ENCODE peak calls at places on chromosomes 16 and 17, in six cellular contexts. R is NCI-H524 treated with DMSO at 0.1 percent for 48 hours, S is Peyer's patch, G is islet precursor cell, P is BJ, D is pulmonary artery endothelial cell. W is an unnamed sample.

GRCh38 chr17:50272246-50272645 is 2.0 kb upstream of the TMEM92 start:
- DNase-seq in R (no peak), S (peak), G (peak), P (no peak), D (no peak), W (no peak)

GRCh38 chr17:5329784-5330557 is 47.9 kb downstream of the RABEP1 start:
- DNase-seq in R (no peak), S (no peak), G (no peak), P (no peak), D (no peak), W (peak)

GRCh38 chr17:17150450-17150804 is 55.7 kb downstream of the PLD6 start:
- DNase-seq in R (no peak), S (no peak), G (no peak), P (no peak), D (no peak), W (no peak)

GRCh38 chr17:59172436-59173004 is 17.0 kb downstream of the PRR11 start:
- DNase-seq in R (no peak), S (no peak), G (no peak), P (no peak), D (no peak), W (no peak)

GRCh38 chr16:73313950-73314349 is 266.0 kb upstream of the ZFHX3 start:
- DNase-seq in R (no peak), S (no peak), G (no peak), P (no peak), D (no peak), W (no peak)

GRCh38 chr16:4324479-4324868 is 8.6 kb downstream of the GLIS2 start:
- DNase-seq in R (no peak), S (no peak), G (no peak), P (no peak), D (no peak), W (no peak)

GRCh38 chr17:15398736-15399331 is 57.4 kb upstream of the TEKT3 start:
- DNase-seq in R (no peak), S (no peak), G (peak), P (no peak), D (no peak), W (no peak)

GRCh38 chr16:714079-714478 is 839 bp upstream of the METRN start:
- DNase-seq in R (no peak), S (no peak), G (peak), P (no peak), D (no peak), W (no peak)

GRCh38 chr16:20300312-20301097 is 26.8 kb downstream of the GP2 start:
- DNase-seq in R (no peak), S (peak), G (peak), P (no peak), D (no peak), W (no peak)

GRCh38 chr17:16652847-16653366 is 743 bp downstream of the ZNF624 start:
- DNase-seq in R (no peak), S (no peak), G (no peak), P (no peak), D (no peak), W (no peak)

GRCh38 chr16:19520861-19521331 is 1.0 kb downstream of the GDE1 start:
- DNase-seq in R (no peak), S (peak), G (peak), P (no peak), D (peak), W (no peak)

GRCh38 chr17:12665263-12666210 is at the start of gene MYOCD:
- DNase-seq in R (no peak), S (no peak), G (peak), P (no peak), D (no peak), W (no peak)

GRCh38 chr16:68265078-68265925 is 976 bp downstream of the SLC7A6 start:
- DNase-seq in R (no peak), S (peak), G (peak), P (peak), D (no peak), W (no peak)

GRCh38 chr17:21573961-21574610 is 118.2 kb upstream of the KCNJ18 start:
- DNase-seq in R (peak), S (peak), G (no peak), P (peak), D (no peak), W (peak)

GRCh38 chr17:43907425-43907981 is at the start of gene MPP2:
- DNase-seq in R (peak), S (peak), G (peak), P (no peak), D (no peak), W (peak)

GRCh38 chr16:78596996-78597422 is 497.6 kb downstream of the WWOX start:
- DNase-seq in R (no peak), S (no peak), G (no peak), P (no peak), D (no peak), W (no peak)

GRCh38 chr17:28524476-28525415 is 18.6 kb downstream of the FOXN1 start:
- DNase-seq in R (no peak), S (no peak), G (peak), P (peak), D (no peak), W (no peak)

GRCh38 chr16:30649725-30650368 is 913 bp upstream of the PRR14 start:
- DNase-seq in R (no peak), S (no peak), G (no peak), P (no peak), D (no peak), W (no peak)

GRCh38 chr16:4529085-4530060 is 9.2 kb downstream of the CDIP1 start:
- DNase-seq in R (no peak), S (no peak), G (peak), P (no peak), D (no peak), W (no peak)

GRCh38 chr17:13702266-13702665 is 100.5 kb upstream of the HS3ST3A1 start:
- DNase-seq in R (no peak), S (no peak), G (no peak), P (peak), D (no peak), W (no peak)

GRCh38 chr17:66978514-66979061 is 14.1 kb downstream of the CACNG4 start:
- DNase-seq in R (no peak), S (no peak), G (no peak), P (no peak), D (no peak), W (no peak)

GRCh38 chr17:27810902-27811557 is 10.7 kb upstream of the NOS2 start:
- DNase-seq in R (no peak), S (no peak), G (peak), P (no peak), D (no peak), W (no peak)

GRCh38 chr16:85171809-85172464 is 59.7 kb upstream of the CIBAR2 start:
- DNase-seq in R (no peak), S (no peak), G (no peak), P (no peak), D (peak), W (no peak)

GRCh38 chr17:29005936-29006438 is at the start of gene SEZ6:
- DNase-seq in R (peak), S (peak), G (peak), P (no peak), D (no peak), W (peak)

GRCh38 chr17:364308-364707 is 11.7 kb upstream of the RPH3AL start:
- DNase-seq in R (no peak), S (no peak), G (no peak), P (no peak), D (no peak), W (no peak)

GRCh38 chr16:14286381-14287230 is 215.5 kb downstream of the MRTFB start:
- DNase-seq in R (no peak), S (no peak), G (peak), P (no peak), D (no peak), W (peak)

GRCh38 chr17:43456661-43457361 is 27.0 kb upstream of the DHX8 start:
- DNase-seq in R (peak), S (no peak), G (no peak), P (no peak), D (no peak), W (no peak)

GRCh38 chr17:79249945-79250521 is 175.4 kb downstream of the ENGASE start:
- DNase-seq in R (no peak), S (no peak), G (no peak), P (no peak), D (no peak), W (no peak)

GRCh38 chr16:88599092-88599733 is 29.0 kb downstream of the ZC3H18 start:
- DNase-seq in R (no peak), S (no peak), G (no peak), P (no peak), D (peak), W (no peak)

GRCh38 chr17:66455022-66455547 is 152.7 kb downstream of the PRKCA start:
- DNase-seq in R (no peak), S (no peak), G (no peak), P (no peak), D (no peak), W (no peak)

GRCh38 chr16:66369055-66369592 is 2.6 kb downstream of the CDH5 start:
- DNase-seq in R (no peak), S (no peak), G (no peak), P (no peak), D (no peak), W (no peak)

GRCh38 chr16:49127103-49127502 is 154.5 kb downstream of the CBLN1 start:
- DNase-seq in R (no peak), S (no peak), G (no peak), P (no peak), D (no peak), W (no peak)

GRCh38 chr16:54930034-54930938 is at the start of gene IRX5:
- DNase-seq in R (peak), S (peak), G (peak), P (peak), D (peak), W (no peak)

GRCh38 chr17:75010683-75011406 is 1.6 kb upstream of the MRPL58 start:
- DNase-seq in R (peak), S (peak), G (peak), P (no peak), D (peak), W (no peak)

GRCh38 chr17:50222922-50223321 is 21.5 kb upstream of the COL1A1 start:
- DNase-seq in R (no peak), S (no peak), G (no peak), P (no peak), D (no peak), W (no peak)

GRCh38 chr16:56589141-56590039 is at the start of gene MT3:
- DNase-seq in R (peak), S (peak), G (peak), P (no peak), D (no peak), W (no peak)

W was measured in memory B cell.